ENCODE peak calls at places on chromosomes 13 and 19, in five cellular contexts. One of them, this sample, is unnamed.

GRCh38 chr13:41952749-41953148 is 8.2 kb downstream of the VWA8 start:
- DNase-seq in AG04450: no peak
- DNase-seq in HAP-1: no peak
- DNase-seq in CD4-positive, alpha-beta memory T cell: no peak
- DNase-seq in epithelial cell of proximal tubule: no peak
- DNase-seq in this sample: no peak

GRCh38 chr19:10535613-10536012 is 8.1 kb upstream of the ATG4D start:
- DNase-seq in CD4-positive, alpha-beta memory T cell: no peak
- DNase-seq in HAP-1: no peak
- DNase-seq in AG04450: no peak
- DNase-seq in epithelial cell of proximal tubule: no peak
- DNase-seq in this sample: no peak

GRCh38 chr13:99267927-99268326 is 9.7 kb upstream of the GPR18 start:
- DNase-seq in HAP-1: no peak
- DNase-seq in epithelial cell of proximal tubule: no peak
- DNase-seq in CD4-positive, alpha-beta memory T cell: no peak
- DNase-seq in AG04450: no peak
- DNase-seq in this sample: no peak

GRCh38 chr19:10876459-10877240 is 5.3 kb downstream of the CARM1 start:
- DNase-seq in CD4-positive, alpha-beta memory T cell: no peak
- DNase-seq in AG04450: no peak
- DNase-seq in epithelial cell of proximal tubule: no peak
- DNase-seq in HAP-1: no peak
- DNase-seq in this sample: no peak

GRCh38 chr19:42129399-42130253 is 2.6 kb downstream of the POU2F2 start:
- DNase-seq in epithelial cell of proximal tubule: no peak
- DNase-seq in AG04450: no peak
- DNase-seq in CD4-positive, alpha-beta memory T cell: no peak
- DNase-seq in HAP-1: no peak
- DNase-seq in this sample: no peak

GRCh38 chr13:51520524-51520923 is 63.7 kb upstream of the WDFY2 start:
- DNase-seq in CD4-positive, alpha-beta memory T cell: no peak
- DNase-seq in HAP-1: no peak
- DNase-seq in AG04450: peak
- DNase-seq in epithelial cell of proximal tubule: no peak
- DNase-seq in this sample: peak

GRCh38 chr13:67651908-67652307 is 421.8 kb upstream of the PCDH9 start:
- DNase-seq in AG04450: no peak
- DNase-seq in HAP-1: no peak
- DNase-seq in CD4-positive, alpha-beta memory T cell: no peak
- DNase-seq in epithelial cell of proximal tubule: no peak
- DNase-seq in this sample: no peak

GRCh38 chr13:94236132-94236531 is 243.3 kb downstream of the DCT start:
- DNase-seq in HAP-1: no peak
- DNase-seq in CD4-positive, alpha-beta memory T cell: no peak
- DNase-seq in AG04450: no peak
- DNase-seq in epithelial cell of proximal tubule: no peak
- DNase-seq in this sample: no peak

GRCh38 chr13:72120632-72121031 is 253.6 kb upstream of the DACH1 start:
- DNase-seq in HAP-1: no peak
- DNase-seq in epithelial cell of proximal tubule: no peak
- DNase-seq in CD4-positive, alpha-beta memory T cell: no peak
- DNase-seq in AG04450: no peak
- DNase-seq in this sample: no peak

GRCh38 chr13:93086329-93086728 is 140.3 kb upstream of the GPC6 start:
- DNase-seq in CD4-positive, alpha-beta memory T cell: no peak
- DNase-seq in epithelial cell of proximal tubule: no peak
- DNase-seq in HAP-1: no peak
- DNase-seq in AG04450: no peak
- DNase-seq in this sample: no peak

GRCh38 chr19:19105365-19106060 is 32.8 kb downstream of the TMEM161A start:
- DNase-seq in epithelial cell of proximal tubule: no peak
- DNase-seq in AG04450: no peak
- DNase-seq in CD4-positive, alpha-beta memory T cell: no peak
- DNase-seq in HAP-1: peak
- DNase-seq in this sample: no peak

GRCh38 chr13:50392977-50393376 is 377.7 kb downstream of the KCNRG start:
- DNase-seq in HAP-1: no peak
- DNase-seq in AG04450: no peak
- DNase-seq in CD4-positive, alpha-beta memory T cell: no peak
- DNase-seq in epithelial cell of proximal tubule: no peak
- DNase-seq in this sample: no peak

GRCh38 chr13:71240906-71241305 is 626.1 kb downstream of the DACH1 start:
- DNase-seq in AG04450: no peak
- DNase-seq in epithelial cell of proximal tubule: no peak
- DNase-seq in CD4-positive, alpha-beta memory T cell: no peak
- DNase-seq in HAP-1: peak
- DNase-seq in this sample: no peak

GRCh38 chr19:56294557-56294956 is 20.1 kb downstream of the ZSCAN5A start:
- DNase-seq in HAP-1: peak
- DNase-seq in AG04450: no peak
- DNase-seq in epithelial cell of proximal tubule: no peak
- DNase-seq in CD4-positive, alpha-beta memory T cell: no peak
- DNase-seq in this sample: peak

GRCh38 chr19:34236035-34236793 is 18.1 kb upstream of the GARRE1 start:
- DNase-seq in AG04450: peak
- DNase-seq in epithelial cell of proximal tubule: no peak
- DNase-seq in HAP-1: no peak
- DNase-seq in CD4-positive, alpha-beta memory T cell: no peak
- DNase-seq in this sample: no peak

GRCh38 chr19:16587031-16588023 is 15.1 kb upstream of the SLC35E1 start:
- DNase-seq in HAP-1: no peak
- DNase-seq in AG04450: no peak
- DNase-seq in epithelial cell of proximal tubule: no peak
- DNase-seq in CD4-positive, alpha-beta memory T cell: peak
- DNase-seq in this sample: no peak

GRCh38 chr19:54473071-54473941 is at the start of gene CDC42EP5:
- DNase-seq in CD4-positive, alpha-beta memory T cell: no peak
- DNase-seq in epithelial cell of proximal tubule: no peak
- DNase-seq in AG04450: peak
- DNase-seq in HAP-1: no peak
- DNase-seq in this sample: no peak

GRCh38 chr19:13842294-13843103 is 34.4 kb upstream of the NANOS3 start:
- DNase-seq in AG04450: no peak
- DNase-seq in CD4-positive, alpha-beta memory T cell: peak
- DNase-seq in epithelial cell of proximal tubule: no peak
- DNase-seq in HAP-1: peak
- DNase-seq in this sample: no peak

GRCh38 chr19:10205636-10206035 is 10.9 kb upstream of the DNMT1 start:
- DNase-seq in AG04450: no peak
- DNase-seq in HAP-1: no peak
- DNase-seq in CD4-positive, alpha-beta memory T cell: no peak
- DNase-seq in epithelial cell of proximal tubule: no peak
- DNase-seq in this sample: no peak

GRCh38 chr19:13066231-13066630 is 36.4 kb downstream of the LYL1 start:
- DNase-seq in AG04450: no peak
- DNase-seq in epithelial cell of proximal tubule: no peak
- DNase-seq in CD4-positive, alpha-beta memory T cell: no peak
- DNase-seq in HAP-1: no peak
- DNase-seq in this sample: no peak

GRCh38 chr13:69959041-69959440 is 148.6 kb upstream of the ATXN8OS start:
- DNase-seq in AG04450: no peak
- DNase-seq in epithelial cell of proximal tubule: no peak
- DNase-seq in CD4-positive, alpha-beta memory T cell: no peak
- DNase-seq in HAP-1: no peak
- DNase-seq in this sample: peak
- H3K4me3 ChIP-seq in AG04450: no peak
- H3K4me3 ChIP-seq in epithelial cell of proximal tubule: no peak
- H3K4me3 ChIP-seq in CD4-positive, alpha-beta memory T cell: no peak
- H3K4me3 ChIP-seq in HAP-1: no peak
- H3K4me3 ChIP-seq in this sample: no peak

GRCh38 chr19:7597689-7598088 is 2.0 kb downstream of the CAMSAP3 start:
- DNase-seq in epithelial cell of proximal tubule: no peak
- DNase-seq in HAP-1: no peak
- DNase-seq in CD4-positive, alpha-beta memory T cell: no peak
- DNase-seq in AG04450: no peak
- DNase-seq in this sample: no peak

GRCh38 chr19:7596191-7596937 is 701 bp downstream of the CAMSAP3 start:
- DNase-seq in CD4-positive, alpha-beta memory T cell: no peak
- DNase-seq in epithelial cell of proximal tubule: no peak
- DNase-seq in HAP-1: no peak
- DNase-seq in AG04450: no peak
- DNase-seq in this sample: no peak

GRCh38 chr19:7600721-7601120 is 5.1 kb downstream of the CAMSAP3 start:
- DNase-seq in epithelial cell of proximal tubule: no peak
- DNase-seq in HAP-1: no peak
- DNase-seq in AG04450: no peak
- DNase-seq in CD4-positive, alpha-beta memory T cell: no peak
- DNase-seq in this sample: no peak

GRCh38 chr19:7595466-7596133 is at the start of gene CAMSAP3:
- DNase-seq in CD4-positive, alpha-beta memory T cell: peak
- DNase-seq in epithelial cell of proximal tubule: no peak
- DNase-seq in HAP-1: peak
- DNase-seq in AG04450: no peak
- DNase-seq in this sample: peak

DNA sequence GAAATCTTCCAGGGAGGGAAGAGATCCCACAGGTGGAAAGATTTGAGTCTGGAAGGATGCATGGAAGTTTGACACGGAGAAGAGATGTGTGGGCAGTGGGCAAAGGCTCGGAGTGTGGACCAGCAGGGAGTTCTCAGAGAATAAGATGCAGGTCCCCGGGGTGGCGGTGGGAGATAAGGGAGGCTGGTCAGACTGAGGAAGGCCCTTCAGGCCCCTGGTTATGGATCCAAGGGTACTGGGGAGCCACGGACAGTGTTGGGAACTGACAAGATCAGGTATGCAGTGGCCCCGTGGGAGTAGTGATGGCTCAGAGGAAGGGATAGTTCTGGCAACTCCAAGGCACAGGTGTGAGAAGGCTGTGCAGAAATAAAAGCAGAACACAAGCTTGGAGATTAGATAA is 2.5 kb downstream of the CAMSAP3 start:
- DNase-seq in HAP-1: no peak
- DNase-seq in epithelial cell of proximal tubule: no peak
- DNase-seq in CD4-positive, alpha-beta memory T cell: no peak
- DNase-seq in AG04450: no peak
- DNase-seq in this sample: no peak
- H3K4me3 ChIP-seq in HAP-1: no peak
- H3K4me3 ChIP-seq in epithelial cell of proximal tubule: no peak
- H3K4me3 ChIP-seq in CD4-positive, alpha-beta memory T cell: no peak
- H3K4me3 ChIP-seq in AG04450: no peak
- H3K4me3 ChIP-seq in this sample: no peak

GRCh38 chr19:2210206-2210605 is 25.9 kb downstream of the PLEKHJ1 start:
- DNase-seq in epithelial cell of proximal tubule: no peak
- DNase-seq in HAP-1: no peak
- DNase-seq in CD4-positive, alpha-beta memory T cell: no peak
- DNase-seq in AG04450: no peak
- DNase-seq in this sample: no peak

GRCh38 chr19:2208975-2209374 is 27.2 kb downstream of the PLEKHJ1 start:
- DNase-seq in HAP-1: no peak
- DNase-seq in AG04450: no peak
- DNase-seq in epithelial cell of proximal tubule: no peak
- DNase-seq in CD4-positive, alpha-beta memory T cell: no peak
- DNase-seq in this sample: no peak

GRCh38 chr19:2209408-2209807 is 26.7 kb downstream of the PLEKHJ1 start:
- DNase-seq in AG04450: no peak
- DNase-seq in CD4-positive, alpha-beta memory T cell: no peak
- DNase-seq in HAP-1: no peak
- DNase-seq in epithelial cell of proximal tubule: no peak
- DNase-seq in this sample: no peak

GRCh38 chr19:2207008-2207407 is 29.1 kb downstream of the PLEKHJ1 start:
- DNase-seq in AG04450: no peak
- DNase-seq in HAP-1: no peak
- DNase-seq in CD4-positive, alpha-beta memory T cell: no peak
- DNase-seq in epithelial cell of proximal tubule: no peak
- DNase-seq in this sample: no peak

DNA sequence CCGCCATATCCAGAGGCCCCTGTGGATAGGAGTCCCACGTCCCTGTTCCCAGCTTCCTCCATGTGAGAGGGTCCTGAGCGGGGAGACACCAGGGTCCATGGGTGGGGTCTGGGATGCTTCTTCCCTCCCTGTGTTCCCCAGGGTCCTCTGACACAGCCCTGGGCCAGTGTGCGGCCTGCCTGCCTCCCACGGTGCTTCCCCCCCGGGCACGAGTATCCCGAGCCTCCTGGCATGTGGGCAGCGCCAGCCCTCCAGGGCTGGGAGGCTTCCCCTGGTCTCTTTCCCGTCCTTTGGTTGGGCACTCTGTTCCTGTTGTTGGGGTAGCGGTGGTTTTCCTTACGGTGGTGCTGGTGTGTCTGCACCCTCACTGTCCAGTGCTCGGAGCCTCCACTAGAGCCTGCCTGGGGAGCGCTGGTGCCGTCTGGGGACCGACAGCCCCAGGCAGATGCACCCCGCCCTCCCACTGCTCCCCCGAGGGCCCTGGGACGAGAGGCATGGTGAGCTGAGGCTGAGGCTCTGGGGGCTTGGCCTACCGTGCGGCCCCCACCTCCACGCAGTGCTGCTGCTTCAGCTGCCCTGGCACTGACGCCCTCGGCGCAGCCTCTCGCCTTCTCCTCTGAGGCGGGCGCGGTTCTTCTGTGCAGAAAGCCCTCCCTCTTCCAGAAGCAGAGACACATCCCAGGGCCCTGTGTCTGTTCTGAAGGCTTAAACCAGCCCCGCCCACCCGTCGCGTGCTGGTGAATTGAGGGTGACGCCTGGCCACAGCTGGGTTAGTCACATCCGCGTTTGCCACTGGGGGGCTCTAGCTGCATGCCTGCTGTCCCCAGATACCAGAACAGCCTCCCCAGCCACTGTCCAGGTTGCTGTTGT is 27.9 kb downstream of the PLEKHJ1 start:
- DNase-seq in epithelial cell of proximal tubule: no peak
- DNase-seq in HAP-1: peak
- DNase-seq in AG04450: no peak
- DNase-seq in CD4-positive, alpha-beta memory T cell: no peak
- DNase-seq in this sample: no peak
- H3K4me3 ChIP-seq in epithelial cell of proximal tubule: no peak
- H3K4me3 ChIP-seq in HAP-1: no peak
- H3K4me3 ChIP-seq in AG04450: no peak
- H3K4me3 ChIP-seq in CD4-positive, alpha-beta memory T cell: no peak
- H3K4me3 ChIP-seq in this sample: no peak

GRCh38 chr13:109233293-109233692 is 553.1 kb downstream of the IRS2 start:
- DNase-seq in HAP-1: no peak
- DNase-seq in CD4-positive, alpha-beta memory T cell: no peak
- DNase-seq in epithelial cell of proximal tubule: no peak
- DNase-seq in AG04450: no peak
- DNase-seq in this sample: no peak
- H3K4me3 ChIP-seq in HAP-1: no peak
- H3K4me3 ChIP-seq in CD4-positive, alpha-beta memory T cell: no peak
- H3K4me3 ChIP-seq in epithelial cell of proximal tubule: no peak
- H3K4me3 ChIP-seq in AG04450: no peak
- H3K4me3 ChIP-seq in this sample: no peak

DNA sequence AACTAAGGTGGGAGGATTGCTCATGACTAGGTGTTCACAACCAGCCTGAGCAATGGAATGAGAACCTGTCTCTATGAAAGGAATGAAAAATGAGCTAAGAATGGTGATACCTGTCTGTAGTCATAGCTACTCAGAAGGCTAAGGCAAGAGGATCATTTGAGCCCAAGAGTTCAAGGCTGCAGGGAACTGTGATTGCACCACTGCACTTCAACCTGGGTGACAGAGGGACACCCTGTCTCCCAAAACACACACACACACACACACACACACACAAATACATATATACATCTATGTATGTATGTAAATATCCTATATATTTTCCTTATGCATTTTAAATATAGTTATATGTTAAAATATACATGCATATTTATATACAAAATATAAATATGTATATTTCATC is 7.4 kb upstream of the ZNF433 start:
- DNase-seq in CD4-positive, alpha-beta memory T cell: no peak
- DNase-seq in HAP-1: no peak
- DNase-seq in AG04450: no peak
- DNase-seq in epithelial cell of proximal tubule: no peak
- DNase-seq in this sample: no peak
- H3K4me3 ChIP-seq in CD4-positive, alpha-beta memory T cell: no peak
- H3K4me3 ChIP-seq in HAP-1: no peak
- H3K4me3 ChIP-seq in AG04450: no peak
- H3K4me3 ChIP-seq in epithelial cell of proximal tubule: no peak
- H3K4me3 ChIP-seq in this sample: no peak